ENCODE peak calls at places on chromosomes 6 and 20, in seven cellular contexts. N is HepG2, L is HCT116, E is GM12878, U is H1, J is SK-N-SH, K is K562. P is an unnamed sample.

GRCh38 chr20:32062776-32063170 is 10.7 kb downstream of the HCK start:
- DNase-seq in N (no peak), E (peak), J (no peak), K (no peak), U (no peak), L (no peak), P (no peak)

GRCh38 chr6:148508401-148509151 is 165.9 kb downstream of the SASH1 start:
- DNase-seq in N (no peak), J (no peak), U (no peak), K (no peak), E (no peak), L (no peak), P (no peak)

GRCh38 chr6:25369450-25370086 is 90.4 kb downstream of the CARMIL1 start:
- DNase-seq in J (no peak), E (no peak), N (peak), K (no peak), U (no peak), L (no peak), P (no peak)

GRCh38 chr6:104402572-104402971 is 457.1 kb downstream of the HACE1 start:
- DNase-seq in U (no peak), L (no peak), K (no peak), N (no peak), J (no peak), E (no peak), P (no peak)

GRCh38 chr20:9689041-9689440 is 149.8 kb downstream of the PAK5 start:
- DNase-seq in U (no peak), J (no peak), E (no peak), L (no peak), K (no peak), N (no peak), P (no peak)

GRCh38 chr6:41824571-41825569 is 37.4 kb downstream of the TOMM6 start:
- DNase-seq in U (no peak), E (no peak), J (no peak), N (no peak), K (no peak), L (no peak), P (no peak)

GRCh38 chr20:37927410-37928048 is 24.6 kb downstream of the VSTM2L start:
- DNase-seq in K (no peak), U (no peak), E (no peak), J (no peak), N (no peak), L (no peak), P (no peak)

GRCh38 chr6:46909371-46909770 is 12.4 kb downstream of the ADGRF5 start:
- DNase-seq in L (no peak), K (no peak), J (no peak), U (no peak), E (no peak), N (no peak), P (no peak)

GRCh38 chr20:20466341-20466879 is 98.5 kb downstream of the INSM1 start:
- DNase-seq in K (no peak), E (peak), U (no peak), N (no peak), J (no peak), L (no peak), P (no peak)

GRCh38 chr20:62212309-62212708 is 7.8 kb downstream of the HRH3 start:
- DNase-seq in L (no peak), U (no peak), J (peak), K (no peak), N (no peak), E (no peak), P (no peak)

GRCh38 chr6:24489881-24490280 is 503 bp upstream of the GPLD1 start:
- DNase-seq in K (no peak), E (no peak), N (peak), J (no peak), U (no peak), L (no peak), P (no peak)

GRCh38 chr6:63351995-63352586 is 32.3 kb upstream of the LGSN start:
- DNase-seq in N (peak), U (no peak), J (no peak), E (peak), K (no peak), L (peak), P (no peak)

GRCh38 chr20:1557605-1558004 is at the start of gene SIRPD:
- DNase-seq in L (no peak), E (no peak), K (no peak), J (no peak), N (no peak), U (no peak), P (no peak)

GRCh38 chr6:47785187-47785586 is 3.4 kb downstream of the OPN5 start:
- DNase-seq in N (no peak), L (no peak), J (no peak), E (no peak), U (no peak), K (no peak), P (no peak)

GRCh38 chr6:135212935-135213334 is 31.8 kb downstream of the MYB start:
- DNase-seq in E (no peak), K (no peak), L (no peak), U (no peak), N (no peak), J (no peak), P (no peak)

GRCh38 chr6:12608016-12608860 is 108.3 kb upstream of the PHACTR1 start:
- DNase-seq in K (no peak), J (no peak), U (no peak), L (no peak), E (peak), N (no peak), P (no peak)

GRCh38 chr6:79922018-79922417 is 25.3 kb downstream of the ELOVL4 start:
- DNase-seq in U (no peak), K (no peak), L (no peak), J (no peak), N (no peak), E (no peak), P (no peak)

GRCh38 chr20:3479759-3480615 is 9.2 kb downstream of the ATRN start:
- DNase-seq in U (no peak), E (no peak), K (no peak), N (no peak), L (no peak), J (no peak), P (no peak)

GRCh38 chr6:38843798-38844197 is 128.7 kb downstream of the DNAH8 start:
- DNase-seq in L (no peak), K (no peak), U (no peak), E (no peak), J (no peak), N (no peak), P (no peak)

GRCh38 chr20:25259788-25260254 is 11.9 kb downstream of the PYGB start:
- DNase-seq in L (no peak), E (no peak), K (no peak), N (no peak), J (no peak), U (no peak), P (no peak)

GRCh38 chr6:158630944-158631616 is 13.5 kb downstream of the DYNLT1 start:
- DNase-seq in K (no peak), N (no peak), J (no peak), U (no peak), E (no peak), L (no peak), P (no peak)

GRCh38 chr20:24949756-24950127 is 673 bp downstream of the CST7 start:
- DNase-seq in L (no peak), U (no peak), K (no peak), J (no peak), N (no peak), E (no peak), P (peak)

GRCh38 chr6:161233986-161234620 is 39.8 kb downstream of the AGPAT4 start:
- DNase-seq in L (peak), E (no peak), K (no peak), J (peak), U (no peak), N (no peak), P (no peak)

GRCh38 chr20:17943343-17943742 is 25.3 kb downstream of the SNX5 start:
- DNase-seq in L (no peak), N (no peak), E (no peak), K (no peak), U (no peak), J (no peak), P (no peak)

GRCh38 chr6:29710281-29710941 is 12.8 kb upstream of the HLA-F start:
- DNase-seq in K (no peak), E (no peak), J (no peak), L (no peak), N (no peak), U (no peak), P (no peak)

GRCh38 chr6:29705389-29706231 is 17.6 kb upstream of the HLA-F start:
- DNase-seq in K (peak), U (no peak), J (peak), N (peak), L (peak), E (no peak), P (peak)

GRCh38 chr6:29702519-29703103 is 20.6 kb upstream of the HLA-F start:
- DNase-seq in N (peak), L (peak), E (no peak), U (peak), J (peak), K (peak), P (no peak)

GRCh38 chr6:29709178-29709576 is 14.1 kb upstream of the HLA-F start:
- DNase-seq in J (no peak), K (no peak), E (no peak), U (no peak), L (no peak), N (no peak), P (no peak)

DNA sequence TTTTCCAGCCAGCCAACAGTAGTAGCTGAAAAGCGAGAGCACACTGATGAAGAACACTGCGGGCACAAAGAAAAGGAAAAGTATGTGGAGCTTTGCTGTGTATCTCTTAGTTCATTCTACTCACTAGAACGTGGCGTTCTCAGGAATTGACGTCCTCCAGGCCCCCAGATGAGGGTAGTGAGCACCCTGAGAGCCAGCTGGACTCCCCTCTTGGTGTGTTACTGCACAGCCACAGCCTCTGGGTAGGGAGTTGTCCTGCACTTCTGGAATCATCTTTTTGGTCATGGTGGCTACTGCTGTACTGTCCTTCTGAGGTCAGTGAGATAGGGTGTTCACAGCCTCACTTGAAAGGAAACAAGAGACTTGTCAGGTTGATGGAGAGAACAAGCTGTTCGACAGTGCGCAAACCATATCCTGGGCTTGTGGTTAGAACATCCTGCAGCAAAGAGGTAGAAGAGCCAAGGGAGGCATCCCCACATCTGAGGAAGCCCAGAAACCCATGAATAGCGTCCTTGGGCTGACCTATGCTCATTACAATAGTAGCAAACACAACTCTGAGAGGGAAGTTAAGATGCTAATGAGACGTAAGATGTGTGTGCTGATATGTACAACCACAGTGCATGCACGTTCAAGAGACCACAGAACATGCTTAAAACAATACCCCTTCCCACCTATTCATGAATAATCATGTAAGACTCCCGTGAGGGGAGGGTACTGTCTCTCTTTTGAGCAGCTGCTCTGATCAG is 14.6 kb upstream of the HLA-F start:
- DNase-seq in J (no peak), E (peak), U (no peak), L (no peak), N (no peak), K (no peak), P (no peak)
- TF ChIP-seq JUND in J (no peak), E (no peak), U (no peak), L (no peak), N (no peak), K (no peak), P (no peak)

DNA sequence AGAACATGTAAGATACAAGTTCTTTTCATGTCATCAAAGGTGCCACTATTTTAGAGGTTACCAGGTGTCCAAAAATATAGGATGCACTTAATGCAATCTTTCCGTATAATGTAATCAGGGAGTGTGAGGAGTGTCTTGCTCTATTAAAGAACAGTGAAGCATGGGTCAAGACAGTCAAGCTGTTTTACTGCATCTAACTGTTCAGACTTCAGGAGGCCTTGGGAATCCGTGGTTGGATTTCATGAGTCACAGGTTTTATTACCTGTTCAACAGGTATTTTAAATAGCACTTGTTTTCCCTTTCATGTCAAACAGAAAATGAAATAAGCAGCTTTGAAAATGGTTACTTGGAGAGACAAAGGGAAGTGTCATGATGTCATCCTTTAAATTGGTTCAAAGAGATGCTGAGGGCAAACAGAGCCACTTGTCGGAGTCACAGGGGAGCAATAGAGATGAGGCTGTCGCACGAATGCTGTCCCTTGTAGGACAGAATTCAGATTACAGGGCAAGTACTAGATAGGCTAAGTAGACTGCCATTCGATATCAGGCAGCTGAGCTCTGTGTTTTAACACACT is 621.5 kb downstream of the QKI start:
- DNase-seq in E (no peak), L (no peak), J (no peak), N (no peak), K (no peak), U (no peak), P (no peak)
- TF ChIP-seq JUND in E (no peak), L (no peak), J (no peak), N (no peak), K (no peak), U (no peak), P (no peak)

GRCh38 chr20:59063358-59064213 is 21.0 kb upstream of the PRELID3B start:
- DNase-seq in L (peak), K (no peak), E (no peak), U (no peak), J (peak), N (no peak), P (no peak)
- TF ChIP-seq JUND in L (peak), K (peak), E (no peak), U (no peak), J (peak), N (no peak), P (no peak)

GRCh38 chr6:136961848-136962247 is 39.7 kb downstream of the SLC35D3 start:
- DNase-seq in J (no peak), U (no peak), L (no peak), N (no peak), E (no peak), K (no peak), P (no peak)

GRCh38 chr6:136956590-136957573 is 34.8 kb downstream of the SLC35D3 start:
- DNase-seq in E (no peak), U (peak), N (no peak), J (peak), K (no peak), L (no peak), P (no peak)

GRCh38 chr6:136958168-136958567 is 36.1 kb downstream of the SLC35D3 start:
- DNase-seq in N (no peak), J (no peak), E (no peak), U (no peak), L (no peak), K (no peak), P (no peak)

GRCh38 chr6:136962661-136963060 is 40.6 kb downstream of the SLC35D3 start:
- DNase-seq in K (no peak), U (no peak), J (peak), L (no peak), E (no peak), N (no peak), P (no peak)

GRCh38 chr6:136959471-136959891 is 37.4 kb downstream of the SLC35D3 start:
- DNase-seq in N (no peak), L (no peak), U (no peak), E (no peak), J (peak), K (no peak), P (no peak)
- TF ChIP-seq JUND in N (no peak), L (no peak), U (no peak), E (no peak), J (no peak), K (no peak), P (no peak)

GRCh38 chr20:57958050-57958420 is 248.2 kb upstream of the PMEPA1 start:
- DNase-seq in J (no peak), U (no peak), N (no peak), K (no peak), E (no peak), L (no peak), P (no peak)
- TF ChIP-seq JUND in J (no peak), U (no peak), N (no peak), K (no peak), E (no peak), L (no peak), P (no peak)

DNA sequence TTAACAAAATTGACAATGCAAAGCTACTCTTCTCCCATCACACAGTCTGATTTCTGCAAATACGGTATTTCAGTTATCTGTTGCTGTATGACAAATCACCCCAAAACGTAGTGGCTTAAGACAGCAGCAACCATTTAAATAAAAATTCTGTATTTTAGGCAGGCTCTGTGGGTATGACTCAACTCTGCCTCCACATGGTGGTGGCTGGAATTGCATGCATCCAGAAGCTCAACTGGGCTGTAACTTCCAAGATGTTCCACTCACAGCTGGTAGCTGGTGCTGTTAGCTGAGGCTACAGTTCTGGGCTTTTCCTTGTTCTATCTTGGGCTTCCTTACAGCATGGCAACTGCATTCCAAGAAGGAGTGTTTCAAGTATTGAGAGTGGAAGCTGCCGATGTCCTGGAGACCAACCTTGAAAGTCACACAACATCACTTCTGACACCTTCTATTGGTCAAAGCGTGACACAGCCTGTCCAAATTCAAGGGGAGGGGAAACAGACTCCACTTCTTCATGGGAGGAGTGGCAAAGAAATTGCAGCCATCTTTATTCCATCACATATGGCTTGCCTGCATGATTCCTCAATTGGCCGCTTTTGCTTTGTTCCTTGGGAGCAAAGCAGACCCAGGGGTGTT is 39.7 kb upstream of the TULP1 start:
- DNase-seq in U (peak), L (peak), J (peak), N (peak), E (peak), K (peak), P (peak)
- TF ChIP-seq JUND in U (no peak), L (no peak), J (no peak), N (no peak), E (no peak), K (no peak), P (no peak)

GRCh38 chr6:139150915-139151314 is 16.0 kb downstream of the HECA start:
- DNase-seq in E (no peak), U (no peak), J (no peak), L (no peak), K (no peak), N (no peak), P (no peak)

GRCh38 chr6:139151425-139152087 is 16.7 kb downstream of the HECA start:
- DNase-seq in U (no peak), L (no peak), J (no peak), N (no peak), K (no peak), E (no peak), P (no peak)

GRCh38 chr6:139152088-139152891 is 17.4 kb downstream of the HECA start:
- DNase-seq in U (no peak), L (no peak), E (no peak), N (no peak), K (no peak), J (no peak), P (no peak)

GRCh38 chr6:139153876-139154275 is 19.0 kb downstream of the HECA start:
- DNase-seq in J (no peak), L (no peak), U (no peak), N (no peak), E (no peak), K (no peak), P (no peak)

GRCh38 chr6:139152892-139153271 is 18.0 kb downstream of the HECA start:
- DNase-seq in L (no peak), J (no peak), U (no peak), N (no peak), E (no peak), K (no peak), P (no peak)
- TF ChIP-seq JUND in L (no peak), J (no peak), U (no peak), N (no peak), E (no peak), K (no peak), P (no peak)

GRCh38 chr20:13770141-13770540 is 14.6 kb downstream of the ESF1 start:
- DNase-seq in J (no peak), K (no peak), E (no peak), N (no peak), U (no peak), L (no peak), P (no peak)

GRCh38 chr20:13772529-13772928 is 12.2 kb downstream of the ESF1 start:
- DNase-seq in K (no peak), N (no peak), J (no peak), E (no peak), U (no peak), L (no peak), P (no peak)

GRCh38 chr20:13777171-13777601 is 7.5 kb downstream of the ESF1 start:
- DNase-seq in E (no peak), K (no peak), N (no peak), L (peak), U (no peak), J (no peak), P (no peak)

GRCh38 chr20:13775867-13776266 is 8.9 kb downstream of the ESF1 start:
- DNase-seq in U (no peak), L (no peak), E (no peak), K (no peak), N (no peak), J (no peak), P (no peak)

GRCh38 chr20:13771853-13772453 is 12.8 kb downstream of the ESF1 start:
- DNase-seq in E (no peak), N (peak), K (no peak), L (no peak), U (no peak), J (peak), P (peak)
- TF ChIP-seq JUND in E (no peak), N (no peak), K (no peak), L (no peak), U (no peak), J (no peak), P (no peak)

P was measured in T47D.